ENCODE peak calls at places on chromosome 19, in four cellular contexts. G is left ventricle myocardium inferior, U is H9, O is vagina. S is an unnamed sample.
A peak's percentile ranks its signal among the peaks of the same experiment; 100 is the strongest.

GRCh38 chr19:31054430-31054829 is 294.8 kb downstream of the TSHZ3 start:
- DNase-seq in O (no peak), U (peak; percentile 88), G (peak; percentile 28), S (no peak)

GRCh38 chr19:18274303-18274775 is at the start of gene IQCN:
- DNase-seq in O (no peak), G (no peak), U (peak; percentile 75), S (no peak)

GRCh38 chr19:35790981-35791813 is 15.8 kb downstream of the ARHGAP33 start:
- DNase-seq in O (no peak), G (no peak), U (no peak), S (no peak)

GRCh38 chr19:34711890-34712289 is 22.2 kb upstream of the ZNF181 start:
- DNase-seq in O (no peak), G (no peak), U (peak; percentile 57), S (no peak)

GRCh38 chr19:45069056-45069455 is 7.2 kb downstream of the ZNF296 start:
- DNase-seq in O (no peak), U (peak; percentile 84), G (peak; percentile 21), S (no peak)

GRCh38 chr19:30222428-30222873 is 149.7 kb upstream of the ZNF536 start:
- DNase-seq in G (no peak), U (peak; percentile 62), O (no peak), S (no peak)

GRCh38 chr19:56538761-56539263 is at the start of gene ZFP28:
- DNase-seq in G (peak; percentile 89), U (peak; percentile 80), O (no peak), S (peak; percentile 85)

GRCh38 chr19:38037151-38037611 is 130.2 kb downstream of the SIPA1L3 start:
- DNase-seq in G (no peak), O (no peak), U (no peak), S (no peak)

GRCh38 chr19:4380254-4380727 is 20.1 kb downstream of the SH3GL1 start:
- DNase-seq in U (no peak), O (no peak), G (peak; percentile 55), S (peak; percentile 54)

GRCh38 chr19:35154535-35155406 is at the start of gene FXYD5:
- DNase-seq in U (peak; percentile 69), O (no peak), G (peak; percentile 72), S (peak; percentile 74)

DNA sequence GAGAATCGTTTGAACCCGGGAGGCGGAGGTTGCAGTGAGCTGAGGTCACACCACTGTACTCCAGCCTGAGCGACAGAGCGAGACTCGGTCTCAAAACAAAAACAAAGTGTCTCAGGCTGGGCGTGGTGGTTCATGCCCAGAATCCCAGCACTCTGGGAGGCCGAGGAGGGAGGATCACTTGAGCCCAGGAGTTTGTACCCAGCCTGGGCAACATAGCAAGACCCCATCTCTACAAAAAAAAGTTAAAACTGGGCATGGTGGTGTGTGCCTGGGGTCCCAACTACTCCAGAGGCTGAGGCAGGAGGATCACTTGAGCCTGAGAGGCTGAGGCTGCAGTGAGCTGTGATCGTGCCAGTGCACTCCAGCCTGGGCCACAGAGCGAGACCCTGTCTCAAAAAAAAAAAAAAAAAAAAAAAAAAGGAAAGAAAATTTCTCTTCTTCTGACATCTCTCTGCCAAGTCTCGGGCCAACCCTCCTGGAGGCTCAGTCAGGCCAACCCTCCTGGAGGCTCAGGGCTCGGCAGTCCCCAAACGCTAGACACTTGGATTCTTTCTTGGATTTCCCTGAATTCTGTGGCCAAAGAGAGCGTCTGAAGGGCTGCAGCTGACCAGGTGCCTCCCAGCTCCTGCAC is 26.3 kb downstream of the ARID3A start:
- DNase-seq in U (no peak), O (no peak), G (no peak), S (no peak)
- H3K27ac ChIP-seq in U (no peak overlapping the region), O (no peak overlapping the region), G (no peak overlapping the region), S (no peak overlapping the region)

DNA sequence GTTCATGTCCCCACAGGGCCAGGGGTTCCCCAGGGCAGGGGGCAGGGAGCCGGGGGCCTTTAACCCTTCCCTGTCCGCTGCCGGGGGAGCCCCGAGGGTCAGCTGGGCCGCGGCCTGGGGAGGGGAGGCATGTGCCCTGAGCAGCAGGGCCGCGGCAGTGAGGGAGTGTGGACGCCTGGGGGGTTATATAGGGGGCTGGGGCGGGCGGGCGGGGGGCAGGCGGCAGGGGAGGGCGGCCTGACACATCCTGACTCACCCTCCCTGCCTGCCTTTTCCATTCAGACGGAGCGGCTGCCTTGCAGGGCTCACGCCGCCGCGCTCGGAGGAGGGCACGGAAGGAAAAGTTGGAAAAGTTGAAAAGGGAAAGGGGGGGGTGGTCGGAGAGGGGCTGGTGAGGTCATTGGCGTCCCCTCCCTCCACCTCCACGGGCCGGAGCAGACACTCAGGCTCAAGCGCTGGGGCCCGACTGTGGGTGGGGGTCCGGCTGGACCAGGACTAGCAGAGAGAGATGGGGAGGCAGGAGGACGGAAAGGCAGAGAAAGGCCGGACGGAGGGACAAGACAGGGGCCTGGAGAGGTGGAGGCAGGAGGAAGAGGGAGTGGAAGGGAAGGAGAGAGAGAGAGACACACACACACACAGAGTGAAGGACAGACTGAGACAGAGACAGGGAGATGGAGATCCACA is at the start of gene IL11:
- DNase-seq in U (no peak), O (no peak), G (no peak), S (no peak)
- H3K27ac ChIP-seq in U (no peak within 1 kb of the TSS), O (no peak within 1 kb of the TSS), G (no peak within 1 kb of the TSS), S (no peak within 1 kb of the TSS)

DNA sequence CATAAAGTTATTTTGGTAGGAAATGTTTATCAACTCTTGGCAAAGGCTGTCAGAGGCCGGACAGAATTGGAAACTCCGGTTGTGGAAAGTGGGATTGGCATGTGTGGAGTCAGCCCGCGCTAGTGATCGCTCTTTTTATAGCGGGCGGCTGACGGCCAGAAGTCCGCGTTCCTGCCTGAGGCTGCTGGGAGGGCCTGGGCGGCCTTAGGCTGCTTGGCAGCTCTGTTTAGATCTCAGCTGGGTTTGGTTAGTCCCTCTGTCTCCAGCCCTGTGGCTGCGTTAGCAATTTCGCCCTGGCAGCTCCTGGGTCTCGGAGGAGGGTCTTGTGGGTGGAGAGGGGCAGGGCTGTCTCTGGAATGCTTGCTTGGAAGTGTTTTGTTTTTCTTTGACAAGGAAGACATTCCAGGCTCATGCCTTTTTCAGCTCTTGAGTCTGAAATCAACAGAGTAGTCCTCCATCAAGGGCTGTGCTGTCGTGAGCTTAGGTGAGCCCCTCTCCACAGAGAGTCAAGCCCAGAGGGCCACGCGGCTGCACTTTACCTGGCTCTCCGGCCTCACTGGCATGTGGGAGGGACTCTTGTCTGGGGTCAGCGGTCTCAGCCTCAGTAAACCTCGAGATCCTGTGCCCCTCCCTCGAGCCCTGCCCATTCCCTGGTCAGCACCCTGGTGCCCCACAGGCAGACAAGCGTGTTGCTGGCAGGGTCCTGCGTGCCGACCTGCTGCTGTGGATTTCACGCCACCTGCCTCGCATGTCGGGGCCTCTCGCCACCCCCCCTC is 22.5 kb downstream of the DOT1L start:
- DNase-seq in G (peak; percentile 87), O (no peak), U (no peak), S (peak; percentile 96)
- H3K27ac ChIP-seq in G (peak overlapping the region; percentile 85), O (peak overlapping the region; percentile 51), U (no peak overlapping the region), S (peak overlapping the region; percentile 85)

GRCh38 chr19:15367439-15367838 is 12.1 kb downstream of the AKAP8 start:
- DNase-seq in U (no peak), G (no peak), O (no peak), S (no peak)

GRCh38 chr19:15368798-15369593 is 10.6 kb downstream of the AKAP8 start:
- DNase-seq in G (no peak), O (no peak), U (no peak), S (no peak)

GRCh38 chr19:15365264-15365663 is 14.3 kb downstream of the AKAP8 start:
- DNase-seq in G (no peak), U (no peak), O (no peak), S (no peak)

GRCh38 chr19:15369594-15369891 is 10.0 kb downstream of the AKAP8 start:
- DNase-seq in U (no peak), O (no peak), G (no peak), S (no peak)

DNA sequence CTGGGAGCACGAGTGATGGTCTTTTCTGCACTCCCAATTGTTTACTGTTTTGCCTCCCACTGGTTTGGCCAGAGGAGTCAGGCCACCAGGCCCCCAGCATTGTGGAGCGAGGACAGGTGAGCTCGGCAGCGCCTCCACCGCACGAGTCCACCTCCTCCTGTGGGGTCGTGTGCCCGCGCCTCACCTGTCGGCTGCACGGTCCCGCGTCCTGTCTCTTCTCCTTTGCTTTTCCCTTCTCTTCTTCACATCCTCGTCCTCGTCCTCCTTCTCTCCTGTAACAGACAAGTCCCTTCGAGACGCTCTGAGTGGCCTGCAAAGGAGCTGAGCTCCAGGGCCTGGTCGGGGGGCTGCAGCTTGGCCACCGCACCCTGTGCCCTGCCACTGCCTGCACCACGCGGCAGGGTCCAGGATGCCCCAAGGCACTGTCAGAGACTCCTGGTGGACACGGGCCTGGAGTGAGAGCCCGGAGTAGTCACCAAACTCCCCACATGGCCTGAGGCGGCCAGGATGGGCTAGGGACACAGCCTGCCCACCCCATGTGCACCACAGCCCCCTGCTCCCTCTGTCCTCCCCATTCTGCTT is 11.4 kb downstream of the AKAP8 start:
- DNase-seq in U (no peak), O (no peak), G (no peak), S (peak; percentile 28)
- H3K27ac ChIP-seq in U (no peak overlapping the region), O (no peak overlapping the region), G (peak overlapping the region; percentile 85), S (no peak overlapping the region)

DNA sequence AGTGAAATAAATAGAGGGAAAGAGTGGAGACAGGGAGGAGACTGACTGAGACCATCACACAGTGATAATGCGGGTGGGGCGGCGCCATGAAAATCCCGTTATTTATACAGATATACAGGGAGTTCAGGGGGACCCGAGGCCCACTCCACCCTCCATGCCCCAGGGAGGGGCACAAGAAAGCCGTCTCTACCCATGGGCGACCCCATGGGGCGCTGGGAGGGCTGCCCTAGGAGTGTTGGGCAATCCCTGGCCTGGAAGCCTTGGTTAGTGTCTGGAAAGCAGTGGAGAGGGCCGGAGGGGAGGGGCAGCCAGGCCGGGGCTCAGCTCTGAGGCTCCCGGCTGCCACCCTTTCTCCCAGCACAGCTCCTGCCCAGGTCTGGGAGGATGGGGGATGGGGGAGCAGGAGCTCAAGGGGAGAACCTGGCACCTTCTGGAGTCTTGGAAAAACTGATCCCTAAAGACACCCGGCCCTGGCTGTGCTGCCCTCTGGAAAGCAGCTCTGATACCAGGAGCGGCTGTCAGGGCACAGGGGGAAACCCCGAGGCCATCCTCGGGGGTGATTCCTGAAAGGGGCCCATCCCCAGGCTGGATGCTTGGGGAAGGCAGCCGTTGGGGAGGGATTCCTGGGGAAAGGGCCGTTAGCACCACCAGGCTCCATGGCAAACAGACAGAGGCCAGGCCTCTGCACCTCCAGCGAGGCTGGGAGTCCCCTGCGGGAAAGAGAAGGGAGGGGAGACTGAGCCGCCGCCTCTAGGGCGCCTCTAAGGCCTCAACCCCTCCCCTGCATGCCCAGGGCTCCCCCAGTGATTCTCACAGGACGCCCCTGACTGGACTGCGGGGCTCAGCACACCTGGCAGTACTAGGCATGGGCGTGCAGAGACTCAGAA is 3.0 kb upstream of the PRKD2 start:
- DNase-seq in O (no peak), G (no peak), U (no peak), S (no peak)
- H3K27ac ChIP-seq in O (no peak overlapping the region), G (no peak overlapping the region), U (no peak overlapping the region), S (no peak overlapping the region)

GRCh38 chr19:3178377-3178972 is at the start of gene S1PR4:
- DNase-seq in O (no peak), U (peak; percentile 24), G (no peak), S (no peak)
- H3K27ac ChIP-seq in O (peak within 1 kb of the TSS; percentile 33), U (no peak within 1 kb of the TSS), G (peak within 1 kb of the TSS; percentile 55), S (peak within 1 kb of the TSS; percentile 9)

DNA sequence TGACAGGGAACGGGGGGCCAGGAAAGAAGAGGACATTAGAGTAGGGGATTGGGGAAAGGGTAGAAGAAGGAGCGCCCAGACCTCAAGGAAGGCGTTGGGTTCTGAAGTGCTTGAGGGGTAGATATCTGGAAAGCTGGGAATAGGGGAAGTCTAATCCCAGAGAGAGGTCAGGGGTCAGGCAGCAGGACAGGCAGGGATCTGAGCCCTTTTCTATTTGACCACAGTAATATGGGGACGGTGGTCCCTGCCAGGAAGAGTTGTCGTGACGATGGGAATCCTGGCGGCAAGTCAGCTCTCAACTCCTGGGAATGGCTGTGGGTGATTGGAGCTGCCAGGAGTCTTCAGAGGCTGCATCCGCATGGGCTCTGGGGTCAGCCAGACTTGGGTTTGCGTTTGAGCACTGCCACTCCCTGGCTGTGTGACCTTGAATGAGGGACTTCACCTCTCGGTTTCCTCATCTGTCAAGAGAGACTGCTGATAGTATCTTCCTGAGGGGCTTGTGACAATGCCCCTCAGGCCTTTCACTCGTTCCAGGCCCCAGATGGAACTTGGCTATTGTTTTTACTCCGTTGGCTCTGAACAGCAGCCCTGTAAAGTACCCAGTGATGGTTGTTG is 1.3 kb downstream of the AP2A1 start:
- DNase-seq in O (no peak), G (no peak), U (no peak), S (no peak)
- H3K27ac ChIP-seq in O (peak overlapping the region; percentile 72), G (peak overlapping the region; percentile 87), U (no peak overlapping the region), S (no peak overlapping the region)

S was measured in psoas muscle.